ENCODE peak calls at places on chromosomes 16 and 17, in nine cellular contexts. O, V, T, L, J, A, X, W and E are unnamed samples.

GRCh38 chr17:68290955-68291835 is at the start of the genes ARSG and SLC16A6:
- DNase-seq in O (peak), V (peak), T (peak), L (peak), J (peak), A (no peak), X (peak), W (peak), E (peak)

GRCh38 chr16:66408181-66409048 is 18.7 kb upstream of the BEAN1 start:
- DNase-seq in O (peak), V (no peak), T (peak), L (peak), J (peak), A (peak), X (peak), W (no peak), E (no peak)

GRCh38 chr16:28572659-28573510 is 19.2 kb downstream of the SGF29 start:
- DNase-seq in O (no peak), V (no peak), T (no peak), L (peak), J (no peak), A (peak), X (no peak), W (no peak), E (no peak)

GRCh38 chr16:82855471-82855870 is 228.7 kb downstream of the CDH13 start:
- DNase-seq in O (no peak), V (no peak), T (no peak), L (peak), J (no peak), A (peak), X (no peak), W (no peak), E (no peak)

GRCh38 chr16:14186007-14186953 is 115.2 kb downstream of the MRTFB start:
- DNase-seq in O (peak), V (no peak), T (no peak), L (peak), J (peak), A (peak), X (no peak), W (no peak), E (no peak)

GRCh38 chr16:83802135-83802534 is 5.6 kb upstream of the HSBP1 start:
- DNase-seq in O (peak), V (no peak), T (no peak), L (peak), J (peak), A (peak), X (peak), W (no peak), E (no peak)

GRCh38 chr16:74695450-74696422 is 4.9 kb downstream of the MLKL start:
- DNase-seq in O (peak), V (peak), T (peak), L (peak), J (peak), A (peak), X (peak), W (peak), E (no peak)

GRCh38 chr16:24568392-24568791 is 29.0 kb downstream of the RBBP6 start:
- DNase-seq in O (peak), V (no peak), T (no peak), L (peak), J (peak), A (peak), X (no peak), W (no peak), E (no peak)

GRCh38 chr17:6997171-6997570 is 1.3 kb downstream of the ALOX12 start:
- DNase-seq in O (no peak), V (no peak), T (no peak), L (no peak), J (no peak), A (no peak), X (no peak), W (no peak), E (no peak)

GRCh38 chr17:66371561-66371960 is 69.1 kb downstream of the PRKCA start:
- DNase-seq in O (no peak), V (no peak), T (no peak), L (peak), J (peak), A (no peak), X (no peak), W (no peak), E (no peak)

GRCh38 chr16:89063768-89064320 is 29.8 kb upstream of the ACSF3 start:
- DNase-seq in O (no peak), V (no peak), T (no peak), L (no peak), J (no peak), A (no peak), X (no peak), W (no peak), E (no peak)

GRCh38 chr17:183021-183420 is 1.6 kb upstream of the DOC2B start:
- DNase-seq in O (no peak), V (no peak), T (no peak), L (no peak), J (no peak), A (no peak), X (no peak), W (no peak), E (no peak)

GRCh38 chr17:182164-182751 is 808 bp upstream of the DOC2B start:
- DNase-seq in O (no peak), V (peak), T (no peak), L (no peak), J (no peak), A (no peak), X (no peak), W (no peak), E (no peak)

GRCh38 chr17:180380-181212 is 854 bp downstream of the DOC2B start:
- DNase-seq in O (no peak), V (no peak), T (no peak), L (no peak), J (no peak), A (no peak), X (no peak), W (no peak), E (no peak)

GRCh38 chr17:179721-180379 is 1.6 kb downstream of the DOC2B start:
- DNase-seq in O (no peak), V (no peak), T (no peak), L (no peak), J (no peak), A (no peak), X (no peak), W (no peak), E (no peak)

GRCh38 chr17:181213-182163 is at the start of gene DOC2B:
- DNase-seq in O (no peak), V (peak), T (no peak), L (peak), J (peak), A (peak), X (peak), W (peak), E (no peak)
- TF ChIP-seq CTCF in O (no peak), V (no peak), T (no peak), L (no peak), J (no peak), A (no peak), X (no peak), W (no peak), E (no peak)

DNA sequence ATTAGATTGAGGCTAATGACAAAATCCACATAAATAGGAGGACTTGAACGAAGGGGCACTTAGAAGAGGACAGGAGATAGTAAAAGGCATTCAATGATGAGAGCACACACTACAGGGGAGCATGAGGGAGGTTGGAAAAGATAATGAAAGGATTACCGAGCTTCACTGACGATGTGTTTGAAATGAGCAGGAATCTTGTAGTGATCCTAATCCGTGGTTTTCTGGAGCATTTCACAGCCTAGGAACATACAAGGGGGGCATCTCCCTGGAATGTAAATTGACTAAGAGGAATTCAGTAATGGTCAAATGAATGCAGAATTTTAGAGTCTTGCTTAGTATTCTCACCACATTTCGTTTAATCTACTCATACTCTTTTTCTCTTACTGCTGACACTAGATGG is 5.2 kb downstream of the ATMIN start:
- DNase-seq in O (no peak), V (no peak), T (no peak), L (no peak), J (no peak), A (peak), X (no peak), W (no peak), E (no peak)
- TF ChIP-seq CTCF in O (no peak), V (no peak), T (no peak), L (no peak), J (no peak), A (no peak), X (no peak), W (no peak), E (no peak)

GRCh38 chr17:74085434-74085833 is 118.0 kb upstream of the RPL38 start:
- DNase-seq in O (peak), V (no peak), T (no peak), L (no peak), J (no peak), A (no peak), X (no peak), W (no peak), E (no peak)
- TF ChIP-seq CTCF in O (no peak), V (no peak), T (no peak), L (no peak), J (no peak), A (peak), X (peak), W (peak), E (peak)

GRCh38 chr16:47995354-47995753 is 160.4 kb downstream of the ABCC12 start:
- DNase-seq in O (no peak), V (no peak), T (no peak), L (no peak), J (no peak), A (no peak), X (no peak), W (no peak), E (no peak)
- TF ChIP-seq CTCF in O (no peak), V (no peak), T (no peak), L (no peak), J (peak), A (peak), X (no peak), W (no peak), E (no peak)

DNA sequence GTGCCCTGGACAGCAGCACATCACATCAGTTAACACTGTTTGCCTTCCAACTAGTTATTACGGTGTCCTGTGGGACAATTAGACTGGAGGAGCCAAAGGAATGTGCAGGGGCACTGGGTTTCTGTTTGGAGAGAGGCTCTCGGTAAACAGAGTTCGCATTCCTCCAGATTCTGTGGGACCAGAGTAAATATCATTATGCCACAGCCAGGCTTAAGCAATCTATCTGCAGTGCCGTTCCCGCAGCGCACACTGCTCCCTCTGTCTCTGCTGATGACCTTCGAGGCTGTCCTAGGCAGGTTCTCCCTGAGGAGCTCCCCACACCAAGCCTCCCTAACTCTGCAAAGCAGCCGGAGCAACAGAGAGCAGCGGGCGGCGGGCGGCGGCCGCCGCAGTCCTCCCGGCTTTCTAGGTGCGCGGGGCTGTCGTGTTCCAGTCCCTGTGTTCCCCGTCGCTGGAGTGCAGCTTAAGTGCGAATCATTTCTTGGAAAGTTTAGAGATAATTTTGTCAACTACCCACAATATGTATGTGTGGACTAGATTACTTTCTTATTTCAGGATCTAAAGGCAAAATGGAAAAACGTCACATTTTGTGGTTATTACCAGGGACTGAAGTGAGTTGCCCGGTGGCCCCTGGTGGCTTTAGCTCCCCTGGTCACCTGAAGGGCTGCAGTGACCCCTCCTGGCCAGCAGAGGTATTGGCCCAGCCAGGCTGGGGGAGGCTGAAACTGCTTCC is 43.3 kb downstream of the PGS1 start:
- DNase-seq in O (peak), V (peak), T (peak), L (peak), J (peak), A (peak), X (peak), W (peak), E (peak)
- TF ChIP-seq CTCF in O (peak), V (peak), T (peak), L (peak), J (peak), A (peak), X (peak), W (peak), E (peak)

GRCh38 chr16:86020971-86021370 is 122.0 kb downstream of the IRF8 start:
- DNase-seq in O (no peak), V (no peak), T (no peak), L (no peak), J (no peak), A (no peak), X (no peak), W (no peak), E (no peak)
- TF ChIP-seq CTCF in O (no peak), V (no peak), T (no peak), L (no peak), J (no peak), A (no peak), X (no peak), W (no peak), E (no peak)

GRCh38 chr16:87965417-87965816 is 14.2 kb downstream of the BANP start:
- DNase-seq in O (no peak), V (no peak), T (no peak), L (no peak), J (no peak), A (no peak), X (no peak), W (no peak), E (no peak)

GRCh38 chr16:87966685-87967185 is 15.5 kb downstream of the BANP start:
- DNase-seq in O (no peak), V (peak), T (no peak), L (no peak), J (no peak), A (no peak), X (no peak), W (no peak), E (no peak)

GRCh38 chr16:87964049-87964448 is 12.8 kb downstream of the BANP start:
- DNase-seq in O (no peak), V (no peak), T (no peak), L (no peak), J (peak), A (peak), X (no peak), W (no peak), E (no peak)

GRCh38 chr16:87968541-87968940 is 17.3 kb downstream of the BANP start:
- DNase-seq in O (no peak), V (no peak), T (no peak), L (peak), J (no peak), A (peak), X (no peak), W (no peak), E (no peak)

DNA sequence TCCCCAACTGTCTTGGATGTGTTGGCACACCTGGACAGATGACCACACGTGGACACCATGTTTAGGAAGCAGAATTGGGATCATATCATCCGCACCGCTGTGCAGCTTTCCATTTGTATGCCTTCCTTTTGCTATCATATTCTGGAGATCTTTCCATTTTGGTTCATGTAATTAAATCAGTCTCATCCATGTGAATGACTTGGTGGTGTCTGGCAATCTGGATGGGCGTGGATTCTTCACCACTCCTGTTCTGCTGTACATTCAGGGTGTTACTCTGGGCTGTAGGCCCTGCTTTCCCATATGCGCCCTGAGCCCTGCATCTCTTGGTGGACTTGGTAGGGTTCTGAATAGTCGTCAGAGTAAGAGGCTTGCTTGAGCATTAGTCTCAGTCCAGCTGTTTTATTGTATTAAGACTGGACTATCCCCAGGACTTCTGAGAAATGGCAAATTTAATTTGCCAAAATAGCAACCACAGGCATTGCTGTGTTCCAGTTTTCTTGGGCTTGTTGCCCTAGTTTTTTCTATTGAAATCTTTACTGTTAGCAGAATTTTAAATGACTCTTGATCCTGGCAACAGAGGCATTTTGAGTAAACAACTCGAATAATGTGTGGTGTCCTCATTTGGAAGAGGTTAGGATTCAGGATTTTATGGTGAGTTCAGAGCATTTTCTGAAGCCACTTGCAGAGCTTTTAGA is 14.9 kb downstream of the BANP start:
- DNase-seq in O (no peak), V (no peak), T (no peak), L (peak), J (peak), A (peak), X (no peak), W (no peak), E (no peak)
- TF ChIP-seq CTCF in O (no peak), V (no peak), T (no peak), L (no peak), J (no peak), A (no peak), X (no peak), W (no peak), E (no peak)